ENCODE peak calls at places on chromosome 20, in nine cellular contexts. One of them, this sample, is unnamed.

GRCh38 chr20:19423892-19424620 is 211.6 kb downstream of the SLC24A3 start:
- DNase-seq in WERI-Rb-1: no peak
- DNase-seq in RWPE1: no peak
- DNase-seq in pancreas: no peak
- DNase-seq in breast epithelium: no peak
- DNase-seq in Panc1: no peak
- DNase-seq in mesothelial cell of epicardium: no peak
- DNase-seq in GM13976: no peak
- DNase-seq in AG04449: no peak
- DNase-seq in this sample: no peak

GRCh38 chr20:57539889-57540288 is 14.9 kb upstream of the CTCFL start:
- DNase-seq in WERI-Rb-1: no peak
- DNase-seq in RWPE1: no peak
- DNase-seq in pancreas: no peak
- DNase-seq in breast epithelium: no peak
- DNase-seq in Panc1: no peak
- DNase-seq in mesothelial cell of epicardium: no peak
- DNase-seq in GM13976: no peak
- DNase-seq in AG04449: no peak
- DNase-seq in this sample: no peak

GRCh38 chr20:37464611-37465010 is 56.4 kb upstream of the NNAT start:
- DNase-seq in WERI-Rb-1: peak
- DNase-seq in RWPE1: no peak
- DNase-seq in pancreas: no peak
- DNase-seq in breast epithelium: no peak
- DNase-seq in Panc1: no peak
- DNase-seq in mesothelial cell of epicardium: no peak
- DNase-seq in GM13976: no peak
- DNase-seq in AG04449: no peak
- DNase-seq in this sample: no peak

GRCh38 chr20:4942336-4942735 is 59.0 kb downstream of the SLC23A2 start:
- DNase-seq in WERI-Rb-1: no peak
- DNase-seq in RWPE1: no peak
- DNase-seq in pancreas: no peak
- DNase-seq in breast epithelium: no peak
- DNase-seq in Panc1: no peak
- DNase-seq in mesothelial cell of epicardium: no peak
- DNase-seq in GM13976: no peak
- DNase-seq in AG04449: no peak
- DNase-seq in this sample: no peak

GRCh38 chr20:9400371-9401025 is 113.9 kb upstream of the LAMP5 start:
- DNase-seq in WERI-Rb-1: no peak
- DNase-seq in RWPE1: no peak
- DNase-seq in pancreas: no peak
- DNase-seq in breast epithelium: no peak
- DNase-seq in Panc1: no peak
- DNase-seq in mesothelial cell of epicardium: no peak
- DNase-seq in GM13976: no peak
- DNase-seq in AG04449: no peak
- DNase-seq in this sample: no peak

GRCh38 chr20:5714261-5715041 is 35.8 kb upstream of the SHLD1 start:
- DNase-seq in WERI-Rb-1: no peak
- DNase-seq in RWPE1: no peak
- DNase-seq in pancreas: no peak
- DNase-seq in breast epithelium: peak
- DNase-seq in Panc1: no peak
- DNase-seq in mesothelial cell of epicardium: no peak
- DNase-seq in GM13976: no peak
- DNase-seq in AG04449: no peak
- DNase-seq in this sample: no peak

GRCh38 chr20:49501917-49502316 is 19.4 kb upstream of the KCNB1 start:
- DNase-seq in WERI-Rb-1: no peak
- DNase-seq in RWPE1: peak
- DNase-seq in pancreas: no peak
- DNase-seq in breast epithelium: no peak
- DNase-seq in Panc1: no peak
- DNase-seq in mesothelial cell of epicardium: no peak
- DNase-seq in GM13976: no peak
- DNase-seq in AG04449: no peak
- DNase-seq in this sample: no peak

GRCh38 chr20:20568604-20569205 is 143.7 kb downstream of the RALGAPA2 start:
- DNase-seq in WERI-Rb-1: no peak
- DNase-seq in RWPE1: peak
- DNase-seq in pancreas: no peak
- DNase-seq in breast epithelium: no peak
- DNase-seq in Panc1: peak
- DNase-seq in mesothelial cell of epicardium: no peak
- DNase-seq in GM13976: peak
- DNase-seq in AG04449: peak
- DNase-seq in this sample: no peak

GRCh38 chr20:42963796-42964195 is 225.9 kb downstream of the PTPRT start:
- DNase-seq in WERI-Rb-1: no peak
- DNase-seq in RWPE1: no peak
- DNase-seq in pancreas: no peak
- DNase-seq in breast epithelium: no peak
- DNase-seq in Panc1: no peak
- DNase-seq in mesothelial cell of epicardium: no peak
- DNase-seq in GM13976: no peak
- DNase-seq in AG04449: no peak
- DNase-seq in this sample: no peak

GRCh38 chr20:17875106-17875980 is 93.3 kb downstream of the SNX5 start:
- DNase-seq in WERI-Rb-1: no peak
- DNase-seq in RWPE1: peak
- DNase-seq in pancreas: peak
- DNase-seq in breast epithelium: peak
- DNase-seq in Panc1: no peak
- DNase-seq in mesothelial cell of epicardium: no peak
- DNase-seq in GM13976: no peak
- DNase-seq in AG04449: no peak
- DNase-seq in this sample: no peak

GRCh38 chr20:31603822-31604566 is 1.1 kb upstream of the ID1 start:
- DNase-seq in WERI-Rb-1: peak
- DNase-seq in RWPE1: peak
- DNase-seq in pancreas: peak
- DNase-seq in breast epithelium: peak
- DNase-seq in Panc1: peak
- DNase-seq in mesothelial cell of epicardium: peak
- DNase-seq in GM13976: peak
- DNase-seq in AG04449: no peak
- DNase-seq in this sample: peak

GRCh38 chr20:31605031-31605901 is at the start of gene ID1:
- DNase-seq in WERI-Rb-1: peak
- DNase-seq in RWPE1: peak
- DNase-seq in pancreas: peak
- DNase-seq in breast epithelium: peak
- DNase-seq in Panc1: peak
- DNase-seq in mesothelial cell of epicardium: peak
- DNase-seq in GM13976: peak
- DNase-seq in AG04449: no peak
- DNase-seq in this sample: peak

GRCh38 chr20:31602430-31602778 is 2.7 kb upstream of the ID1 start:
- DNase-seq in WERI-Rb-1: no peak
- DNase-seq in RWPE1: no peak
- DNase-seq in pancreas: no peak
- DNase-seq in breast epithelium: no peak
- DNase-seq in Panc1: no peak
- DNase-seq in mesothelial cell of epicardium: no peak
- DNase-seq in GM13976: no peak
- DNase-seq in AG04449: no peak
- DNase-seq in this sample: no peak

GRCh38 chr20:31604567-31605030 is 490 bp upstream of the ID1 start:
- DNase-seq in WERI-Rb-1: no peak
- DNase-seq in RWPE1: no peak
- DNase-seq in pancreas: no peak
- DNase-seq in breast epithelium: no peak
- DNase-seq in Panc1: no peak
- DNase-seq in mesothelial cell of epicardium: no peak
- DNase-seq in GM13976: no peak
- DNase-seq in AG04449: no peak
- DNase-seq in this sample: no peak

GRCh38 chr20:31602779-31603441 is 2.2 kb upstream of the ID1 start:
- DNase-seq in WERI-Rb-1: peak
- DNase-seq in RWPE1: no peak
- DNase-seq in pancreas: no peak
- DNase-seq in breast epithelium: no peak
- DNase-seq in Panc1: no peak
- DNase-seq in mesothelial cell of epicardium: no peak
- DNase-seq in GM13976: peak
- DNase-seq in AG04449: no peak
- DNase-seq in this sample: no peak
- TF ChIP-seq CTCF in WERI-Rb-1: no peak
- TF ChIP-seq CTCF in RWPE1: no peak
- TF ChIP-seq CTCF in pancreas: no peak
- TF ChIP-seq CTCF in breast epithelium: no peak
- TF ChIP-seq CTCF in Panc1: no peak
- TF ChIP-seq CTCF in mesothelial cell of epicardium: no peak
- TF ChIP-seq CTCF in GM13976: no peak
- TF ChIP-seq CTCF in AG04449: no peak
- TF ChIP-seq CTCF in this sample: no peak

GRCh38 chr20:44750081-44750805 is 4.6 kb downstream of the KCNK15 start:
- DNase-seq in WERI-Rb-1: no peak
- DNase-seq in RWPE1: peak
- DNase-seq in pancreas: no peak
- DNase-seq in breast epithelium: no peak
- DNase-seq in Panc1: no peak
- DNase-seq in mesothelial cell of epicardium: no peak
- DNase-seq in GM13976: no peak
- DNase-seq in AG04449: no peak
- DNase-seq in this sample: no peak
- TF ChIP-seq CTCF in WERI-Rb-1: peak
- TF ChIP-seq CTCF in RWPE1: no peak
- TF ChIP-seq CTCF in pancreas: no peak
- TF ChIP-seq CTCF in breast epithelium: no peak
- TF ChIP-seq CTCF in Panc1: no peak
- TF ChIP-seq CTCF in mesothelial cell of epicardium: no peak
- TF ChIP-seq CTCF in GM13976: no peak
- TF ChIP-seq CTCF in AG04449: no peak
- TF ChIP-seq CTCF in this sample: no peak

DNA sequence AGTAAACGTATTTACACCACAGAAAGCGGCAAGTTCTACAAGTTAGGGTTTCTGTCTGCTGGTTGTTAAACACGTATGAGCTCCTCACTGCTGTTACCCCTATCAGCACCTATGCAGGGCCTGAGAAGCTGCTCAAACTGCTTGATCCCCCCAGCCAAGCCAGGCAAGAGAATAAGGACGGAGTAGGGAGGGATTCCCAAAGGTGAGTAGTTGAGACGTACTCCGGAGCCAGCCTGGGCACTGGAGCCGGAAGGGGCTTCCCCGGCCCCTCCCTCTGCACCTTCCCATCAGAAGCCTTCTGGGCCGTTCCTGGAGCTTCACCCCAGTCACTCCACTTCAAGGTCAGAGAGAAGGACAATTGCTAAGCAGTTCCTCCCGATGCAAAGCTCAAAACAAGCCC is 58.0 kb downstream of the RIPOR3 start:
- DNase-seq in WERI-Rb-1: no peak
- DNase-seq in RWPE1: no peak
- DNase-seq in pancreas: no peak
- DNase-seq in breast epithelium: no peak
- DNase-seq in Panc1: no peak
- DNase-seq in mesothelial cell of epicardium: no peak
- DNase-seq in GM13976: no peak
- DNase-seq in AG04449: no peak
- DNase-seq in this sample: no peak
- TF ChIP-seq CTCF in WERI-Rb-1: no peak
- TF ChIP-seq CTCF in RWPE1: no peak
- TF ChIP-seq CTCF in pancreas: no peak
- TF ChIP-seq CTCF in breast epithelium: no peak
- TF ChIP-seq CTCF in Panc1: no peak
- TF ChIP-seq CTCF in mesothelial cell of epicardium: no peak
- TF ChIP-seq CTCF in GM13976: no peak
- TF ChIP-seq CTCF in AG04449: no peak
- TF ChIP-seq CTCF in this sample: no peak

DNA sequence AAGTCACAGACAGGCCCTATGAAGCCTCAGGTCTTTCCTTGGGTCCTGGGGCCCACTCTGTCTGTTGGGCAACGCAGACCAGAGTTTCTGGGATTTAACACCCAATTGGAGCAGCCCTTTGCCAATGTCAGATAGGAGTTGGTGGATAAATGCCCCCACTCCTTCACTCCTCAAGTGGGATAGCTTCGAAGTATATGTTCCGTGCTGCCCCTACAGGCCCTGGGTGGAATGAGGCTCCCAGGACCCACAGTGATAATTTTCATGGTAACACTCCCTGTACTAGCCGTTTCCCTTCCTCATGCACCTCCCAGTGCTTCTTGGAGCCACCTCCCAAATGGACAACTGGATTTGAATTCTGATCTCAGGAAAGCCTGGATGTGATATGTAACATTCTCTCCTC is 145.4 kb downstream of the FOXA2 start:
- DNase-seq in WERI-Rb-1: no peak
- DNase-seq in RWPE1: no peak
- DNase-seq in pancreas: no peak
- DNase-seq in breast epithelium: no peak
- DNase-seq in Panc1: no peak
- DNase-seq in mesothelial cell of epicardium: no peak
- DNase-seq in GM13976: no peak
- DNase-seq in AG04449: no peak
- DNase-seq in this sample: no peak
- TF ChIP-seq CTCF in WERI-Rb-1: peak
- TF ChIP-seq CTCF in RWPE1: no peak
- TF ChIP-seq CTCF in pancreas: no peak
- TF ChIP-seq CTCF in breast epithelium: no peak
- TF ChIP-seq CTCF in Panc1: peak
- TF ChIP-seq CTCF in mesothelial cell of epicardium: no peak
- TF ChIP-seq CTCF in GM13976: no peak
- TF ChIP-seq CTCF in AG04449: peak
- TF ChIP-seq CTCF in this sample: no peak

GRCh38 chr20:62011938-62012534 is 53.6 kb downstream of the TAF4 start:
- DNase-seq in WERI-Rb-1: no peak
- DNase-seq in RWPE1: no peak
- DNase-seq in pancreas: no peak
- DNase-seq in breast epithelium: no peak
- DNase-seq in Panc1: no peak
- DNase-seq in mesothelial cell of epicardium: no peak
- DNase-seq in GM13976: no peak
- DNase-seq in AG04449: no peak
- DNase-seq in this sample: no peak
- TF ChIP-seq CTCF in WERI-Rb-1: no peak
- TF ChIP-seq CTCF in RWPE1: no peak
- TF ChIP-seq CTCF in pancreas: no peak
- TF ChIP-seq CTCF in breast epithelium: no peak
- TF ChIP-seq CTCF in Panc1: no peak
- TF ChIP-seq CTCF in mesothelial cell of epicardium: no peak
- TF ChIP-seq CTCF in GM13976: no peak
- TF ChIP-seq CTCF in AG04449: no peak
- TF ChIP-seq CTCF in this sample: no peak